ENCODE peak calls at places on chromosomes 5 and 9, in nine cellular contexts. F is stimulated activated CD8-positive, alpha-beta memory T cell treated with anti-CD3 and anti-CD28 coated beads, Interleukin-2, amount 100 ng/mL, for 48 hours; S is adipocyte; X is choroid plexus epithelial cell; A is fibroblast of mammary gland; Y is stimulated activated CD4-positive, alpha-beta T cell treated with anti-CD3 and anti-CD28 coated beads, Interleukin-4, amount 100 ng/mL, for 1 hour; C is Calu3; O is GM13976; B is EL. P is an unnamed sample.

GRCh38 chr5:53416144-53416730 is 64.2 kb upstream of the FST start:
- DNase-seq in F (no peak), S (no peak), X (no peak), A (peak), Y (no peak), C (no peak), O (no peak), B (no peak), P (no peak)

GRCh38 chr5:144680711-144681110 is 510.0 kb downstream of the KCTD16 start:
- DNase-seq in F (no peak), S (peak), X (no peak), A (no peak), Y (no peak), C (no peak), O (no peak), B (no peak), P (no peak)

GRCh38 chr5:92390657-92391056 is 1007.5 kb upstream of the ARRDC3 start:
- DNase-seq in F (no peak), S (no peak), X (no peak), A (no peak), Y (no peak), C (no peak), O (no peak), B (no peak), P (no peak)

GRCh38 chr9:96075757-96076156 is 200.3 kb downstream of the ERCC6L2 start:
- DNase-seq in F (no peak), S (no peak), X (no peak), A (no peak), Y (no peak), C (no peak), O (no peak), B (no peak), P (no peak)

GRCh38 chr9:42852133-42852532 is 668.7 kb downstream of the SPATA31A6 start:
- DNase-seq in F (no peak), S (no peak), X (peak), A (peak), Y (no peak), C (peak), O (peak), B (peak), P (peak)

GRCh38 chr9:131033269-131034224 is 24.6 kb downstream of the LAMC3 start:
- DNase-seq in F (no peak), S (no peak), X (no peak), A (no peak), Y (no peak), C (no peak), O (no peak), B (no peak), P (no peak)

GRCh38 chr9:99998266-99998665 is 91.8 kb downstream of the STX17 start:
- DNase-seq in F (no peak), S (no peak), X (no peak), A (no peak), Y (no peak), C (no peak), O (no peak), B (no peak), P (peak)

GRCh38 chr5:77218263-77218662 is 7.8 kb downstream of the PDE8B start:
- DNase-seq in F (no peak), S (peak), X (peak), A (no peak), Y (no peak), C (no peak), O (no peak), B (no peak), P (no peak)

GRCh38 chr9:90458485-90458884 is 184.1 kb downstream of the DIRAS2 start:
- DNase-seq in F (no peak), S (no peak), X (no peak), A (no peak), Y (no peak), C (peak), O (no peak), B (no peak), P (no peak)

GRCh38 chr5:169272731-169273401 is 28.1 kb downstream of the SLIT3 start:
- DNase-seq in F (no peak), S (no peak), X (no peak), A (no peak), Y (no peak), C (no peak), O (no peak), B (no peak), P (no peak)

GRCh38 chr9:129712595-129713524 is 40.0 kb downstream of the PTGES start:
- DNase-seq in F (no peak), S (peak), X (peak), A (peak), Y (no peak), C (no peak), O (no peak), B (peak), P (no peak)

GRCh38 chr9:69218166-69218565 is 44.1 kb downstream of the TJP2 start:
- DNase-seq in F (no peak), S (no peak), X (no peak), A (no peak), Y (no peak), C (no peak), O (no peak), B (no peak), P (no peak)

P was measured in islet precursor cell.